ENCODE peak calls at places on chromosome 13, in ten cellular contexts. Q is NB4, A is GM13977, M is OCI-LY7, Y is mesothelial cell of epicardium, B is heart right ventricle, T is fibroblast of mammary gland, X is heart left ventricle, Z is osteocyte, G is B cell. U is an unnamed sample.
A peak's percentile ranks its signal among the peaks of the same experiment; 100 is the strongest.

GRCh38 chr13:87674143-87674772 is 3.1 kb downstream of the SLITRK5 start:
- DNase-seq in Q (no peak), A (peak; percentile 15), M (peak; percentile 60), Y (no peak), B (no peak), T (no peak), X (no peak), Z (no peak), G (no peak), U (peak; percentile 5)

GRCh38 chr13:85724554-85725432 is 74.4 kb downstream of the SLITRK6 start:
- DNase-seq in Q (no peak), A (no peak), M (no peak), Y (no peak), B (no peak), T (no peak), X (no peak), Z (no peak), G (no peak), U (no peak)

GRCh38 chr13:67238861-67239260 is 8.7 kb upstream of the PCDH9 start:
- DNase-seq in Q (no peak), A (no peak), M (no peak), Y (no peak), B (no peak), T (no peak), X (no peak), Z (no peak), G (no peak), U (no peak)

GRCh38 chr13:40518481-40518882 is 148.0 kb downstream of the FOXO1 start:
- DNase-seq in Q (no peak), A (no peak), M (no peak), Y (no peak), B (no peak), T (no peak), X (no peak), Z (no peak), G (no peak), U (peak; percentile 47)

GRCh38 chr13:51861728-51862300 is at the start of gene CCDC70:
- DNase-seq in Q (peak; percentile 29), A (no peak), M (no peak), Y (no peak), B (no peak), T (peak; percentile 65), X (no peak), Z (no peak), G (no peak), U (no peak)

GRCh38 chr13:29081036-29081435 is 260.9 kb downstream of the MTUS2 start:
- DNase-seq in Q (peak; percentile 59), A (peak; percentile 35), M (peak; percentile 71), Y (no peak), B (no peak), T (no peak), X (no peak), Z (no peak), G (peak; percentile 59), U (peak; percentile 56)

GRCh38 chr13:36841411-36841810 is 22.4 kb downstream of the RFXAP start:
- DNase-seq in Q (no peak), A (no peak), M (no peak), Y (no peak), B (no peak), T (peak; percentile 22), X (no peak), Z (no peak), G (no peak), U (no peak)

GRCh38 chr13:31747966-31748365 is 8.6 kb downstream of the RXFP2 start:
- DNase-seq in Q (no peak), A (no peak), M (no peak), Y (no peak), B (no peak), T (peak; percentile 19), X (no peak), Z (no peak), G (no peak), U (no peak)

GRCh38 chr13:48679941-48680630 is 26.4 kb downstream of the CYSLTR2 start:
- DNase-seq in Q (no peak), A (no peak), M (no peak), Y (no peak), B (no peak), T (no peak), X (no peak), Z (no peak), G (no peak), U (no peak)

GRCh38 chr13:44437356-44438233 is 64.0 kb downstream of the SERP2 start:
- DNase-seq in Q (peak; percentile 59), A (peak; percentile 47), M (peak; percentile 70), Y (no peak), B (no peak), T (peak; percentile 67), X (no peak), Z (no peak), G (no peak), U (peak; percentile 59)

GRCh38 chr13:26074706-26075105 is 22.9 kb upstream of the SHISA2 start:
- DNase-seq in Q (no peak), A (no peak), M (no peak), Y (no peak), B (no peak), T (no peak), X (no peak), Z (no peak), G (no peak), U (no peak)

GRCh38 chr13:50670847-50671542 is 172.5 kb downstream of the DLEU7 start:
- DNase-seq in Q (no peak), A (no peak), M (no peak), Y (no peak), B (no peak), T (no peak), X (no peak), Z (no peak), G (no peak), U (no peak)

DNA sequence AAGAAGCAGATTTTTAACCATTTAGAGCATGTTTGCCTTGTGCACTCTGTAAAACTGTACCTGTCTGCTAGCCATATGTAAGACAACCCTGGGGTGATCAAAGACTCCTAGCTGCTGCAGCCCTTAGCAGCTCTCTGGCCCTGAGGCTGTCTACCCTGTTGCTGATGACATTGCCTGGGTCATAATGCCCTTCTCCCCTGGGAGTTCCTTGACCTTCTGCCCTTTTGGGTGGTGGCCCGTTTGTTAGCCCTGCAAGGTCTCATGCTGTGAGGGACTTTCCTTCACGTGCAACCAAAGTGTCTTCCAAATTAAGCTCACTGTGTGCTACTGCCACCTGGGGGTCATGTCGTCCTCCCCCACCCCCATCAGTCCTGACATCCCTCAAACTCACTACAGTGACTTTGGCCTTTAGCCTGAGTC is 7.4 kb downstream of the GPC6 start:
- DNase-seq in Q (peak; percentile 31), A (no peak), M (peak; percentile 3), Y (no peak), B (no peak), T (no peak), X (no peak), Z (no peak), G (no peak), U (no peak)
- TF ChIP-seq CTCF in Q (peak; percentile 10), A (peak; percentile 11), M (peak; percentile 39), Y (no peak), B (no peak), T (peak; percentile 29), X (no peak), Z (peak; percentile 6), G (no peak), U (no peak)

DNA sequence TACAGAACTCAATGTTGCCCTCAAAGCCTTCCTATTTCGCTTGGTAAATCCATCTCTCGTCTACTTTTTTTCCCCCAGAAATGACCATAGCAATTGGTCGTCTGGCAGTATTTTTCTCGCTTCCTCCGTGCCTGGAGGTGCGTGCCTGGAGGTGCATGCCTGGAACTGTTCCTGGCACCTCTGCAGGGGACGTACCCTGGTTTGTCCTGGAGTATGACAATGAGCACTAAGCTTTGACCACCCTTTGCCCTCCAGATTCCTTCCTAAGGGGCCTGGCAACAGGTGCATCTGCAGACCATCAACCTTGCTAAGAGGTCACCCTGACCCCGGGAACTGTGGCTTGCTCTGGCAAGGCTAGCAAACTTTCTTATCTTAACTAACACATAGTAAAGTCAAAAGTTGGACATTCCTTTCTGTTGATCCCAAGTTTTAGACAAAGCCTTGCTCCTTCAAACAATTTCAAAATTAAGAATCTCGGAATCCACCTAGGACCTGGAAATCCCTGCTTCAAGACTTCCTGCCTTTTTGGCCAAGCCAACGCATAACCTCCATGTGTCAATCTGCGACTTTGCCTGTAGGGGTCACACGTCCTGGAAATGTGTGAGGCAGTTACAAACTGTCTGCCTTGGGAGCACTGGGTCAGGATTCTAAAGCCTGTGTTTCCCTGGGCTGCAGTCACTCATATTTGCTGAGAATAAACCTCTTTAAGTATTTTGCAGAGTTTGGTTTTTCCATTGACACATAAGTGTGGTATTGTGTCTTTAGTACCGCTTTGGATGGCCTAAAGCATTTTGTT is 28.8 kb upstream of the TUBGCP3 start:
- DNase-seq in Q (peak; percentile 62), A (peak; percentile 70), M (peak; percentile 34), Y (no peak), B (no peak), T (peak; percentile 60), X (no peak), Z (peak; percentile 65), G (no peak), U (peak; percentile 68)
- TF ChIP-seq CTCF in Q (peak; percentile 88), A (peak; percentile 74), M (peak; percentile 70), Y (peak; percentile 32), B (peak; percentile 55), T (peak; percentile 70), X (peak; percentile 67), Z (peak; percentile 62), G (peak; percentile 65), U (peak; percentile 62)

GRCh38 chr13:100738176-100738855 is 63.7 kb upstream of the TMTC4 start:
- DNase-seq in Q (peak; percentile 93), A (no peak), M (no peak), Y (no peak), B (no peak), T (no peak), X (no peak), Z (no peak), G (no peak), U (no peak)
- TF ChIP-seq CTCF in Q (no peak), A (no peak), M (no peak), Y (no peak), B (no peak), T (no peak), X (no peak), Z (no peak), G (no peak), U (no peak)

GRCh38 chr13:101144808-101145419 is 271.4 kb downstream of the NALCN start:
- DNase-seq in Q (peak; percentile 70), A (peak; percentile 29), M (peak; percentile 38), Y (no peak), B (no peak), T (peak; percentile 72), X (no peak), Z (no peak), G (no peak), U (peak; percentile 29)

GRCh38 chr13:101152184-101152583 is 264.1 kb downstream of the NALCN start:
- DNase-seq in Q (no peak), A (no peak), M (no peak), Y (no peak), B (no peak), T (no peak), X (no peak), Z (no peak), G (no peak), U (no peak)

GRCh38 chr13:101146101-101146898 is 270.0 kb downstream of the NALCN start:
- DNase-seq in Q (no peak), A (no peak), M (no peak), Y (no peak), B (no peak), T (no peak), X (no peak), Z (no peak), G (no peak), U (no peak)

GRCh38 chr13:101150998-101151397 is 265.3 kb downstream of the NALCN start:
- DNase-seq in Q (no peak), A (no peak), M (no peak), Y (no peak), B (no peak), T (peak; percentile 26), X (no peak), Z (no peak), G (no peak), U (no peak)

GRCh38 chr13:101149735-101150380 is 266.4 kb downstream of the NALCN start:
- DNase-seq in Q (peak; percentile 29), A (no peak), M (no peak), Y (no peak), B (no peak), T (peak; percentile 62), X (no peak), Z (no peak), G (no peak), U (no peak)
- TF ChIP-seq CTCF in Q (no peak), A (peak; percentile 7), M (peak; percentile 16), Y (no peak), B (peak; percentile 9), T (peak; percentile 46), X (no peak), Z (peak; percentile 60), G (no peak), U (no peak)